ENCODE peak calls at places on chromosomes 6 and 20, in seven cellular contexts. A is HS-27A; P is GM04503; T is HL-60; J is progenitor cell of endocrine pancreas; F is stomach; D is central memory CD8-positive, alpha-beta T cell. H is an unnamed sample.

GRCh38 chr6:27388293-27389197 is at the start of gene ZNF391:
- DNase-seq in A (peak), P (peak), T (peak), J (peak), F (peak), D (peak), H (peak)

GRCh38 chr6:42135722-42136121 is 6.7 kb downstream of the C6orf132 start:
- DNase-seq in A (no peak), P (no peak), T (no peak), J (no peak), F (no peak), D (no peak), H (no peak)

GRCh38 chr6:63307581-63308246 is 12.1 kb downstream of the LGSN start:
- DNase-seq in A (peak), P (peak), T (peak), J (no peak), F (no peak), D (no peak), H (no peak)

GRCh38 chr6:41266555-41266954 is 19.9 kb downstream of the TREM1 start:
- DNase-seq in A (no peak), P (no peak), T (no peak), J (no peak), F (no peak), D (no peak), H (no peak)

GRCh38 chr6:39342692-39343460 is 20.4 kb upstream of the KCNK16 start:
- DNase-seq in A (no peak), P (no peak), T (no peak), J (no peak), F (no peak), D (no peak), H (no peak)

GRCh38 chr6:169173532-169174268 is 79.9 kb downstream of the THBS2 start:
- DNase-seq in A (no peak), P (no peak), T (no peak), J (no peak), F (no peak), D (no peak), H (no peak)

GRCh38 chr6:36345681-36346417 is 9.2 kb upstream of the BNIP5 start:
- DNase-seq in A (no peak), P (no peak), T (no peak), J (no peak), F (no peak), D (no peak), H (no peak)

GRCh38 chr6:131225959-131226358 is 90.7 kb downstream of the AKAP7 start:
- DNase-seq in A (no peak), P (no peak), T (no peak), J (no peak), F (no peak), D (no peak), H (no peak)

GRCh38 chr6:99467509-99468106 is 42.5 kb upstream of the PNISR start:
- DNase-seq in A (no peak), P (peak), T (no peak), J (no peak), F (no peak), D (no peak), H (no peak)

GRCh38 chr20:25227317-25227831 is 20.5 kb upstream of the PYGB start:
- DNase-seq in A (no peak), P (peak), T (no peak), J (no peak), F (no peak), D (no peak), H (no peak)

GRCh38 chr6:155001482-155001881 is 6.4 kb downstream of the TIAM2 start:
- DNase-seq in A (no peak), P (no peak), T (no peak), J (no peak), F (no peak), D (no peak), H (no peak)

GRCh38 chr6:72032056-72032455 is 145.7 kb downstream of the RIMS1 start:
- DNase-seq in A (no peak), P (peak), T (no peak), J (no peak), F (no peak), D (no peak), H (no peak)

GRCh38 chr6:37582309-37582708 is 82.6 kb upstream of the CCDC167 start:
- DNase-seq in A (no peak), P (peak), T (no peak), J (peak), F (no peak), D (no peak), H (no peak)

GRCh38 chr20:23782366-23782983 is 31.7 kb upstream of the CST1 start:
- DNase-seq in A (no peak), P (no peak), T (no peak), J (no peak), F (no peak), D (no peak), H (no peak)

GRCh38 chr6:160086754-160087153 is 34.9 kb upstream of the SLC22A1 start:
- DNase-seq in A (no peak), P (no peak), T (no peak), J (no peak), F (no peak), D (no peak), H (no peak)

GRCh38 chr6:27091661-27092315 is 155.7 kb upstream of the PRSS16 start:
- DNase-seq in A (peak), P (peak), T (peak), J (no peak), F (no peak), D (no peak), H (peak)

GRCh38 chr6:32167154-32167760 is 2.9 kb downstream of the EGFL8 start:
- DNase-seq in A (no peak), P (no peak), T (no peak), J (no peak), F (no peak), D (no peak), H (no peak)

GRCh38 chr6:13554929-13555333 is 19.5 kb upstream of the SIRT5 start:
- DNase-seq in A (no peak), P (no peak), T (no peak), J (no peak), F (no peak), D (no peak), H (no peak)

GRCh38 chr20:25005220-25005619 is 12.7 kb upstream of the APMAP start:
- DNase-seq in A (no peak), P (no peak), T (no peak), J (no peak), F (peak), D (no peak), H (no peak)

GRCh38 chr6:44128020-44128917 is 915 bp downstream of the TMEM63B start:
- DNase-seq in A (no peak), P (no peak), T (no peak), J (peak), F (peak), D (no peak), H (no peak)

GRCh38 chr20:8431538-8432434 is 299.7 kb downstream of the PLCB1 start:
- DNase-seq in A (no peak), P (no peak), T (no peak), J (no peak), F (no peak), D (no peak), H (no peak)

GRCh38 chr6:101458341-101458740 is 64.8 kb downstream of the GRIK2 start:
- DNase-seq in A (no peak), P (no peak), T (no peak), J (no peak), F (no peak), D (no peak), H (no peak)

GRCh38 chr6:83808926-83809325 is 44.2 kb upstream of the RIPPLY2 start:
- DNase-seq in A (no peak), P (no peak), T (no peak), J (no peak), F (no peak), D (no peak), H (no peak)

GRCh38 chr6:147651249-147652063 is 143.0 kb downstream of the SAMD5 start:
- DNase-seq in A (peak), P (no peak), T (no peak), J (no peak), F (no peak), D (no peak), H (peak)

H was measured in iPS DF 19.7.